ENCODE peak calls at places on chromosomes 5 and 9, in ten cellular contexts. L is endodermal cell; Y is stomach; S is psoas muscle; U is left ventricle myocardium inferior; Z is esophagus squamous epithelium; Q is naive thymus-derived CD4-positive, alpha-beta T cell; W is endothelial cell of umbilical vein; C is mucosa of descending colon; K is ovary. M is an unnamed sample.

GRCh38 chr5:139788294-139788875 is 7.2 kb upstream of the PSD2 start:
- DNase-seq in W (no peak), K (peak; percentile 27), Y (no peak), Q (no peak), L (peak; percentile 72), C (no peak), U (peak; percentile 19), S (peak; percentile 50), Z (no peak), M (peak; percentile 54)

GRCh38 chr9:91734371-91734981 is 215.6 kb downstream of the ROR2 start:
- DNase-seq in K (peak; percentile 83), L (peak; percentile 93), C (peak; percentile 87), Q (no peak), Y (peak; percentile 80), S (peak; percentile 75), U (peak; percentile 73), W (peak; percentile 39), Z (peak; percentile 7), M (peak; percentile 94)

GRCh38 chr9:122814545-122814944 is 13.8 kb downstream of the PDCL start:
- DNase-seq in W (no peak), Q (no peak), Y (no peak), U (no peak), L (no peak), K (no peak), C (no peak), S (no peak), Z (no peak), M (no peak)

GRCh38 chr5:115549154-115549553 is 4.6 kb upstream of the FEM1C start:
- DNase-seq in S (no peak), W (peak; percentile 54), U (no peak), L (peak; percentile 81), Q (no peak), Z (no peak), K (no peak), Y (no peak), C (no peak), M (no peak)

GRCh38 chr9:76887951-76888350 is 18.0 kb downstream of the PRUNE2 start:
- DNase-seq in Z (no peak), U (no peak), W (no peak), L (no peak), K (no peak), Q (no peak), C (no peak), S (no peak), Y (no peak), M (no peak)

GRCh38 chr5:158120760-158121159 is 261.8 kb upstream of the CLINT1 start:
- DNase-seq in K (no peak), Q (no peak), Z (no peak), S (no peak), L (no peak), C (no peak), U (no peak), W (no peak), Y (no peak), M (no peak)

GRCh38 chr5:154898210-154898609 is 39.8 kb downstream of the CNOT8 start:
- DNase-seq in Z (no peak), W (no peak), C (no peak), K (no peak), U (no peak), Q (no peak), Y (no peak), S (peak; percentile 52), L (no peak), M (no peak)

GRCh38 chr9:13205824-13206223 is 73.7 kb downstream of the MPDZ start:
- DNase-seq in W (no peak), Y (no peak), C (no peak), Q (no peak), S (no peak), U (no peak), Z (no peak), L (no peak), K (no peak), M (no peak)

GRCh38 chr9:92966518-92966800 is 19.1 kb downstream of the FGD3 start:
- DNase-seq in Q (no peak), S (no peak), C (no peak), Z (no peak), W (no peak), Y (peak; percentile 14), U (no peak), K (no peak), L (no peak), M (no peak)

GRCh38 chr5:53616939-53617549 is 56.6 kb downstream of the NDUFS4 start:
- DNase-seq in Z (no peak), C (no peak), W (no peak), L (no peak), K (no peak), S (no peak), Y (no peak), Q (no peak), U (no peak), M (no peak)

GRCh38 chr9:99807276-99807852 is 14.3 kb upstream of the NR4A3 start:
- DNase-seq in C (peak; percentile 80), W (peak; percentile 61), Q (peak; percentile 67), Z (no peak), L (peak; percentile 82), S (peak; percentile 58), K (peak; percentile 81), Y (peak; percentile 83), U (peak; percentile 48), M (peak; percentile 84)

GRCh38 chr9:73753171-73753570 is 601.5 kb downstream of the ANXA1 start:
- DNase-seq in S (no peak), L (no peak), Y (no peak), U (no peak), Z (no peak), Q (no peak), C (no peak), K (no peak), W (no peak), M (no peak)

GRCh38 chr9:8266861-8267260 is 467.3 kb upstream of the DMAC1 start:
- DNase-seq in Y (no peak), K (no peak), W (no peak), S (no peak), Q (no peak), C (no peak), L (no peak), Z (no peak), U (no peak), M (no peak)

GRCh38 chr9:8262625-8263622 is 463.3 kb upstream of the DMAC1 start:
- DNase-seq in L (no peak), K (no peak), Q (no peak), Z (no peak), Y (no peak), W (no peak), C (no peak), S (no peak), U (peak; percentile 30), M (peak; percentile 38)

GRCh38 chr9:8268216-8268878 is 468.8 kb upstream of the DMAC1 start:
- DNase-seq in K (no peak), U (no peak), W (no peak), Y (no peak), Q (no peak), Z (no peak), S (no peak), L (no peak), C (no peak), M (no peak)

GRCh38 chr9:8270235-8270634 is 470.7 kb upstream of the DMAC1 start:
- DNase-seq in Z (no peak), Y (no peak), S (no peak), U (no peak), K (no peak), W (no peak), Q (no peak), C (no peak), L (no peak), M (no peak)

DNA sequence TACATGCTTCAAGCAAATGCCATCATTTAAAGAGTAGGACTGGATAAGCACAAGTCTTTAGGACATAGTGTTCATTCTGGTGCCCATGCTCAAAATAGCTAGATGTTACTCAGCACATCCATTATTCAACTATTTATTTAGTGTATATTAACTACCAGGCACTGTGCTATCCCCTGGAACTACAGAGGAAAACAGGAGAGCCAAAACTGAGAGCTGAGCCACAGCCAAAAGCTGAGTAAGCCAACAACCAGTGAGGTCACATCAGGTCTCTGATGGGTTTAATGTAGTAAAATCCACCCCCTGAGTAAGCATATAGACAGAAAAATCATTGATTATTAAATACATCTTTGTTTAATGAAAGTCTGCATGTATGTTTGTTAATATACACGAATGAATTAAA is 469.3 kb upstream of the DMAC1 start:
- DNase-seq in L (no peak), Q (no peak), K (no peak), W (no peak), Y (no peak), C (no peak), U (no peak), S (no peak), Z (no peak), M (no peak)
- H3K9me3 ChIP-seq in L (no peaks in the 10 kb centered on the region), Q (no peaks in the 10 kb centered on the region), K (no peaks in the 10 kb centered on the region), W (no peaks in the 10 kb centered on the region), Y (no peaks in the 10 kb centered on the region), C (no peaks in the 10 kb centered on the region), U (peaks cover 23% of the 10 kb centered on the region), S (no peaks in the 10 kb centered on the region), Z (no peaks in the 10 kb centered on the region), M (no peaks in the 10 kb centered on the region)

DNA sequence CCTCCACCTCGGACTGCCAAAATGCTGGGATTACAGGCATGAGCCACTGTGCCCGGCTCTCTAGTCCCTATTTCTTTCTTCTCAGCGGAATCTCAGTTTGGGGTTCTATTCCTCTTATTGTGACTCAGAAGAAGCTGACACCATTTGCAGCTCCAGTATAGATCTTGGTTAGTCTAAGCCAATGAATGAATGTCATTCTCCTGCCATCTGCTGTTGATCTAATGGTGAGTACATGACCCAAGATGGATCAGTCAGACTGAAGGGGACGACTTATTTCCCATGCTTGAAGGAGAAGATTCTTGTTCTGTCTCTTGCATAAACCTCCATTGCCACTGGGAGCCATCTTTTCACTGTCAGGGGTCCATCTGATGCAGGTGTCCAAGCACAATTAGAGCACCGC is 76.0 kb upstream of the KLF9 start:
- DNase-seq in U (no peak), W (no peak), Q (peak; percentile 11), L (no peak), S (no peak), Y (no peak), C (no peak), K (no peak), Z (no peak), M (no peak)
- H3K4me3 ChIP-seq in U (no peak overlapping the region), W (no peak overlapping the region), Q (no peak overlapping the region), L (no peak overlapping the region), S (no peak overlapping the region), Y (no peak overlapping the region), C (no peak overlapping the region), K (no peak overlapping the region), Z (no peak overlapping the region), M (no peak overlapping the region)

GRCh38 chr9:24497671-24498070 is 48.0 kb downstream of the IZUMO3 start:
- DNase-seq in Z (no peak), S (no peak), U (no peak), C (no peak), K (no peak), Q (no peak), L (no peak), W (no peak), Y (no peak), M (no peak)
- H3K9me3 ChIP-seq in Z (no peaks in the 10 kb centered on the region), S (no peaks in the 10 kb centered on the region), U (peaks cover 11% of the 10 kb centered on the region), C (no peaks in the 10 kb centered on the region), K (no peaks in the 10 kb centered on the region), Q (no peaks in the 10 kb centered on the region), L (no peaks in the 10 kb centered on the region), W (no peaks in the 10 kb centered on the region), Y (no peaks in the 10 kb centered on the region), M (no peaks in the 10 kb centered on the region)

DNA sequence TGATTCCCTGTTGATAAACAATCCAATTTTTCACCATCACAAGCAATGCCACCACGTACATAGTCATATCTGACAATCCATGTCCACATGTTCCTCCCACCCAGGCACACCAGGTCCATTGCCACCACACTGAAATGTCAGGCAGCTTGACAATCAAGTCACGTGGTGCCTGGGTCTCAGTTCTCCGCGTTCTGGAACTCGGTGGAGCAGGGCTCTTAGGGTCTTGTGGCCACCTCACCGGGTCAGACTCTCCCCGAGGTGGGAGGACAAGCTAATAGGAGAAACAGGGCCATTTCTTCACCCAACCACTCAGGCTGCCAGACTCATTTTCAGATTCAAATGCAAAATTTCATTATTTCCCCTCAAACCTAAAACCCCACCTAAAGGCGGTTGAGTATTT is 200.5 kb upstream of the GAS1 start:
- DNase-seq in K (no peak), C (no peak), W (peak; percentile 1), U (no peak), S (no peak), Y (no peak), Z (no peak), L (peak; percentile 50), Q (no peak), M (peak; percentile 18)
- H3K4me3 ChIP-seq in K (no peak overlapping the region), C (no peak overlapping the region), W (no peak overlapping the region), U (peak overlapping the region; percentile 56), S (peak overlapping the region; percentile 66), Y (peak overlapping the region; percentile 28), Z (no peak overlapping the region), L (no peak overlapping the region), Q (no peak overlapping the region), M (peak overlapping the region; percentile 43)